ENCODE peak calls at places on chromosomes 1 and 21, in seven cellular contexts. M is CD8-positive, alpha-beta memory T cell; C is prostate gland; B is Karpas-422; J is mesendoderm; N is ovary; Y is left ventricle myocardium inferior. P is an unnamed sample. For H3K27me3 and H3K36me3, the result is how much of the 10 kb centered on the place peaks cover.

GRCh38 chr1:154407021-154407865 is 2.1 kb downstream of the IL6R start:
- DNase-seq in Y (no peak), N (no peak), J (no peak), B (peak), C (peak), M (peak), P (no peak)

GRCh38 chr1:109498161-109498801 is 4.4 kb downstream of the CYB561D1 start:
- DNase-seq in N (peak), Y (no peak), C (no peak), M (peak), J (peak), B (peak), P (no peak)

GRCh38 chr1:215475719-215476525 is 91.2 kb upstream of the KCTD3 start:
- DNase-seq in C (no peak), N (no peak), Y (no peak), B (no peak), M (no peak), J (no peak), P (no peak)

GRCh38 chr1:58116284-58116683 is 430.2 kb downstream of the OMA1 start:
- DNase-seq in B (peak), M (no peak), J (peak), N (no peak), Y (no peak), C (no peak), P (no peak)

GRCh38 chr1:231011963-231012362 is 28.1 kb downstream of the FAM89A start:
- DNase-seq in M (no peak), N (no peak), J (no peak), Y (no peak), B (no peak), C (no peak), P (no peak)

GRCh38 chr1:232227171-232227740 is 402.7 kb downstream of the SIPA1L2 start:
- DNase-seq in C (no peak), Y (no peak), N (no peak), B (no peak), M (no peak), J (peak), P (no peak)

GRCh38 chr1:201020040-201020591 is 3.4 kb downstream of the KIF21B start:
- DNase-seq in C (no peak), J (peak), Y (no peak), B (peak), N (no peak), M (no peak), P (no peak)

GRCh38 chr21:42437786-42438185 is 34.1 kb downstream of the UBASH3A start:
- DNase-seq in N (no peak), M (no peak), C (no peak), J (peak), Y (no peak), B (no peak), P (no peak)

GRCh38 chr1:178633068-178633467 is 92.0 kb upstream of the RALGPS2 start:
- DNase-seq in M (no peak), J (peak), B (no peak), N (no peak), Y (no peak), C (no peak), P (no peak)

GRCh38 chr1:184425449-184426277 is 38.8 kb downstream of the C1orf21 start:
- DNase-seq in J (no peak), B (no peak), C (peak), M (no peak), N (no peak), Y (no peak), P (no peak)
- H3K27me3 ChIP-seq in J (under half), B (under half), C (under half), M (under half), N (under half), Y (under half), P (under half)

DNA sequence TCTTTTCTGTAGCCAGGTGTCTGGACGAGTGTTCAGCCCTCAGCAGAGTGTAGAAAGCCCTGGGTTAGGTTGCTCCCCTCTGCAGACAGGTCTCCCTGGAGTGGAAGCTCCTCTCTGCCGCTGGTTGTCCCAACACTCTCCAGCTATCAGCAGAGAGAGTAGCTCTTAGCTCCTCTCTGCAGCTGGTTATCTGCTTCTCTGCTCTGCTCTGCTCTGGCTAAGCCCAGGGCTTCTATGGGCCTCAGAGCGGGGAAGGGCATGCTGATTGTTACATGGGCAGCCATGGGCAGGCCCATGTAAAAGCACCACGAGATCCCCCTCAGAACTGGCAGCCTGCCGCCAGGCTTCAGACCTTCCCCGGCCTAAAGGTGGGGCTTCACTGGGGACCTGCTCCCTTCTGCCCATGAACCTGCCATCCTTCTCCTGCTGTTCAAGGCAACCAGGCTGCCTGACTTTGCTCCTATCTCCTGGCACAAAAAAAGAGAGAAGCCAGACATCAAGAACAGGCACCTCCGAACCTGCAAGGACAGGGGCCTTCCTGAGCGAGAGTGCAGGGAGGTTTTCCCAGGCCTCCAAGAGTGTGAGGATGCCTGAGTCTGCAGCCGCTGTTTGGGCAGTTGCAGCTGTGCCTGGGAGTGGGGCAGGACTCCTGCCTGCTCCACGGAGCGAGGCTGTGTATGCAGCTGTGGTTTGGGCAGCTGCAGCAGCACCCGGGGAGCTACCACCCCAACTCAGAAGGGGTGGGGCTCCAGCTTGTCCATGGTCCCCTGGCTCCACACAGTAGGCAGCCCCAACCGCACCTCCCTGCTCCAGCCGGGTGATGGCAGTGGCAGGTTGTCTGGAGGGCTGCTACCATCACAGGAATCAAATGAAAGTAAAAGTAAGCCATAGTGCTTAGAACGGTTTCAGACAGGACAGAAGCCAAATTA is 973.7 kb downstream of the LTN1 start:
- DNase-seq in M (no peak), B (peak), Y (no peak), J (no peak), C (no peak), N (no peak), P (no peak)
- H3K4me3 ChIP-seq in M (no peak), B (no peak), Y (peak), J (no peak), C (no peak), N (no peak), P (no peak)

DNA sequence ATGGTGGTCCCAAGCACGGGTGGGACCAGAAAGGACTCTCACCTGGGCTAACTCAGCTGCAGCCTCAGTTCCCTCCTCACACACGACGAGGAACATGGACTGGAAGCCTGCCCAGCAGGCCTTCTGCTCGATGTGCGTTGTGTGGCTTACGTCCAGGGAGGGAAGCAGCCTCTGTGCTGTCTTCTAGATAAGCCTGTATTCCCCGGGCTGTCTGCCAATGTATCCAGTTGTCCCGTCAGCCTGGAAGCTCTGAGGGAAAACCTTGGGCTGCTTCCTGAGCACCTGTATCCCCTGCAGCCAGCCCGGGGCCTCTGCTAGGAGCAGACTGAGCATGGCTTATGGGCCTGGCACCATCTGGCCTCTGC is 10.5 kb downstream of the PCSK9 start:
- DNase-seq in N (peak), B (no peak), J (no peak), Y (peak), C (peak), M (no peak), P (no peak)
- H3K36me3 ChIP-seq in N (under half), B (under half), J (under half), Y (under half), C (under half), M (under half), P (under half)

GRCh38 chr1:219907772-219908070 is 20.6 kb downstream of the SLC30A10 start:
- DNase-seq in Y (no peak), M (no peak), N (no peak), J (no peak), C (no peak), B (no peak), P (no peak)

GRCh38 chr1:219905524-219905923 is 22.8 kb downstream of the SLC30A10 start:
- DNase-seq in Y (no peak), B (no peak), J (no peak), C (no peak), N (no peak), M (no peak), P (no peak)

GRCh38 chr1:219904934-219905333 is 23.4 kb downstream of the SLC30A10 start:
- DNase-seq in B (no peak), M (no peak), Y (no peak), N (no peak), C (no peak), J (no peak), P (no peak)

GRCh38 chr1:219908170-219908569 is 20.2 kb downstream of the SLC30A10 start:
- DNase-seq in Y (no peak), J (no peak), N (no peak), C (no peak), M (no peak), B (no peak), P (no peak)

DNA sequence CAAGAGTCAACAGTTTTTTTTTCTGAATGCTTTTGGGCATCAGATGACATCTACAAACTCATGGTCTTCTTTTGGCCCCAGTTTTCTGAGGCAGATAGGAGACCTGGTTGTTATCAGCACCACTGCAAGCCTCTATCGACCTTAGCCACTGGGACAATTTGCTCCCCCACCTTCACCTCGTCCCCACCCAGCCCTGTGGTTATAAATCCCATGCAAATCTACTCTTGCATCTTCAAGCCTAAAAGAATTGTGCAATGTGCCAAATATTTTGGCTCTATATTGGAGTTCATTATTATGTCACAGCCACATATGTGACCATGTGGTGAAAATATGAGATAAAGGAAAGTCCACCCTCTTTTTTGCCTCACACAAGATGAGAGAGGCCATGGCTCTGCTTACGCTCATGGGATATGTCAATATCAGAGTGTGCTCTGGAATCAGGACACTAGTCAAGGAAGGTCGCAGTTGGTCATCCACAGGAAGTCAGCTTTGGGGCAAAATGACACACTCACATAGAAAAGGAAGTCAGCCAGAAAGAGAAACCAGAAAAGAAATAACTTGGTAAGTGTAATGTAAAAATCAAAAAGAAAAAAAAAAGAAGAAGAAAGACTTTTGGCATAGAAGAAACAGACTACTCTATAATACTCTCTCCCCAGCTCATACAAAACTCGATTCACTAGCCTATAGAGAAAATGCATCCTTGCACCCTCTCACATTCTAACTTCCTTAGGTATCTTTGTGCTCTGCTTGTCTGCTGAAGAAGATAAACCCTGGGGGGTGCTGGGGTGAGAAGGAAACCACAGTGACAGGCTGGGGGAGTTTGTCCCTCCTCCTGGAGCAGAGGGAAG is 21.2 kb downstream of the SLC30A10 start:
- DNase-seq in N (no peak), J (no peak), M (no peak), Y (no peak), C (no peak), B (no peak), P (no peak)
- H3K27me3 ChIP-seq in N (under half), J (under half), M (under half), Y (under half), C (under half), B (under half), P (under half)